ENCODE peak calls at places on chromosomes 1 and 21, in six cellular contexts. A is H9, C is IMR-90, T is H1, S is mesendoderm, H is neuronal stem cell. G is an unnamed sample.
A peak's percentile ranks its signal among the peaks of the same experiment; 100 is the strongest.

GRCh38 chr21:37475186-37475868 is 108.8 kb downstream of the DYRK1A start:
- DNase-seq in A (no peak), C (no peak), T (no peak), S (no peak), H (no peak), G (peak; percentile 33)

GRCh38 chr21:29506947-29507346 is 208.2 kb downstream of the BACH1 start:
- DNase-seq in A (no peak), C (peak; percentile 28), T (no peak), S (no peak), H (no peak), G (no peak)

GRCh38 chr1:205348559-205349477 is 7.9 kb downstream of the KLHDC8A start:
- DNase-seq in A (no peak), C (no peak), T (no peak), S (peak; percentile 81), H (no peak), G (no peak)

GRCh38 chr1:59561782-59562181 is 253.0 kb upstream of the HOOK1 start:
- DNase-seq in A (no peak), C (no peak), T (no peak), S (no peak), H (no peak), G (no peak)

GRCh38 chr21:19076031-19076430 is 672.4 kb upstream of the TMPRSS15 start:
- DNase-seq in A (peak; percentile 31), C (no peak), T (no peak), S (peak; percentile 44), H (no peak), G (no peak)

GRCh38 chr1:152053375-152053774 is 16.6 kb upstream of the S100A11 start:
- DNase-seq in A (no peak), C (no peak), T (no peak), S (no peak), H (no peak), G (no peak)

GRCh38 chr1:13583592-13583963 is at the start of gene PDPN:
- DNase-seq in A (peak; percentile 87), C (no peak), T (peak; percentile 39), S (peak; percentile 91), H (peak; percentile 69), G (peak; percentile 53)

GRCh38 chr1:110069302-110070281 is 880 bp downstream of the ALX3 start:
- DNase-seq in A (peak; percentile 47), C (no peak), T (no peak), S (no peak), H (no peak), G (peak; percentile 18)

GRCh38 chr1:168728452-168729404 is at the start of gene DPT:
- DNase-seq in A (no peak), C (peak; percentile 9), T (no peak), S (no peak), H (no peak), G (no peak)

GRCh38 chr1:39590546-39590945 is 14.0 kb upstream of the PABPC4 start:
- DNase-seq in A (no peak), C (peak; percentile 53), T (no peak), S (no peak), H (no peak), G (peak; percentile 39)

GRCh38 chr1:9121891-9122409 is 7.0 kb downstream of the GPR157 start:
- DNase-seq in A (no peak), C (no peak), T (no peak), S (no peak), H (no peak), G (no peak)

GRCh38 chr1:246267896-246268295 is 239.2 kb downstream of the SMYD3 start:
- DNase-seq in A (peak; percentile 30), C (no peak), T (no peak), S (peak; percentile 96), H (peak; percentile 23), G (peak; percentile 23)

GRCh38 chr1:38225745-38226144 is 179.2 kb upstream of the POU3F1 start:
- DNase-seq in A (no peak), C (no peak), T (no peak), S (peak; percentile 36), H (no peak), G (no peak)

GRCh38 chr1:17441265-17441992 is 2.0 kb upstream of the RCC2 start:
- DNase-seq in A (no peak), C (peak; percentile 64), T (no peak), S (peak; percentile 71), H (no peak), G (peak; percentile 38)

GRCh38 chr21:28427356-28428022 is 565.2 kb downstream of the LTN1 start:
- DNase-seq in A (no peak), C (peak; percentile 67), T (no peak), S (no peak), H (no peak), G (no peak)

GRCh38 chr1:42983253-42983652 is 24.6 kb upstream of the SLC2A1 start:
- DNase-seq in A (no peak), C (no peak), T (no peak), S (no peak), H (no peak), G (no peak)

GRCh38 chr1:220875233-220875632 is 4.0 kb upstream of the HLX start:
- DNase-seq in A (no peak), C (no peak), T (no peak), S (no peak), H (no peak), G (no peak)

GRCh38 chr1:239232921-239233320 is 153.4 kb upstream of the CHRM3 start:
- DNase-seq in A (no peak), C (no peak), T (no peak), S (peak; percentile 73), H (no peak), G (no peak)

GRCh38 chr1:233442392-233442791 is 114.9 kb downstream of the MAP3K21 start:
- DNase-seq in A (no peak), C (no peak), T (no peak), S (no peak), H (no peak), G (no peak)

GRCh38 chr1:233441981-233442380 is 114.5 kb downstream of the MAP3K21 start:
- DNase-seq in A (no peak), C (no peak), T (no peak), S (no peak), H (no peak), G (no peak)

GRCh38 chr1:233440952-233441401 is 113.5 kb downstream of the MAP3K21 start:
- DNase-seq in A (peak; percentile 72), C (peak; percentile 28), T (peak; percentile 51), S (peak; percentile 92), H (peak; percentile 57), G (peak; percentile 48)

GRCh38 chr1:233443040-233443439 is 115.5 kb downstream of the MAP3K21 start:
- DNase-seq in A (no peak), C (no peak), T (no peak), S (no peak), H (no peak), G (no peak)

DNA sequence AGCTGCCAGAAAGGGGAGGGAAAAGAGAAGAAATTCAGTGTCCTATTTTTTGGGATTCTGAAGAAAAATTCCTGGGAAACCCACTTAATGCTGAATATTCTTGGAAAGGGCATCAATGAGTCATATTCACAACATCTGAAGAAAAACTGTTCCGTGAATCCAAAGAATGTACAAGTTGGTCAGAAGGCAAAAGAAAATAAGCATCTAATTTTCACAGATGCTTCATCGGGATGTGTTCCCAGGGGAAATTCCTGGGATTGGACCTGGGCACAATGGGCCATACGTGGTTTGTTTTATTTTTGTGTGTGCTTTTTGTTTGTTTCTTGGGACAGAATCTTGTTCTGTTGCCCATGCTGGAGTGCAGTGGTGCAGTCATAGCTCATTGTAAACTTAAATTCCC is 112.2 kb downstream of the MAP3K21 start:
- DNase-seq in A (no peak), C (no peak), T (no peak), S (no peak), H (no peak), G (no peak)
- H3K4ac ChIP-seq in A (no peak overlapping the region), C (no peak overlapping the region), T (no peak overlapping the region), S (no peak overlapping the region), H (no peak overlapping the region), G (no peak overlapping the region)

GRCh38 chr1:167263344-167263743 is 42.7 kb downstream of the POU2F1 start:
- DNase-seq in A (no peak), C (no peak), T (no peak), S (no peak), H (no peak), G (no peak)
- H2BK15ac ChIP-seq in A (no peak overlapping the region), C (no peak overlapping the region), T (no peak overlapping the region), S (no peak overlapping the region), H (no peak overlapping the region), G (no peak overlapping the region)

DNA sequence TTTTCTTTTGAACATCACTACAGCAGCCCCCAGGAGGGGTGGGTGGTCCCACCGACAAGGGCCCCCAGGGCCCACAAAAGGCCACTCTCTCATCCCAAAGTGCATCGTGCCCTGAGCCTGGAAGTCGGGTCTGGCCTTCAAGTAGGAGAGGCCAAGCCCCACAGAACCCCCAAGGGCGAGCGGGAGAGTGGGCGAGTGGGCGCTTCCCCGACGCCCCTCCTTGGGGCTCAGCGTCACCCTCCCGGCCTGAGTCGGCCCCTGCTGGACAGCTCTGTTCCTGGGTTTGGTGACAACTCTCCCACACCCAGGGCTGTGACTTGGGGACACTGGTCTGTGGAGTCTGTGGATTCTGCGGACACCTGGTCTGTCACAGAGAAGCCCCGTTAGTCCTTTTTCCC is 42.2 kb upstream of the COL18A1 start:
- DNase-seq in A (no peak), C (no peak), T (no peak), S (no peak), H (no peak), G (no peak)
- H3K4ac ChIP-seq in A (no peak overlapping the region), C (peak overlapping the region; percentile 99), T (no peak overlapping the region), S (peak overlapping the region; percentile 41), H (no peak overlapping the region), G (peak overlapping the region; percentile 88)

DNA sequence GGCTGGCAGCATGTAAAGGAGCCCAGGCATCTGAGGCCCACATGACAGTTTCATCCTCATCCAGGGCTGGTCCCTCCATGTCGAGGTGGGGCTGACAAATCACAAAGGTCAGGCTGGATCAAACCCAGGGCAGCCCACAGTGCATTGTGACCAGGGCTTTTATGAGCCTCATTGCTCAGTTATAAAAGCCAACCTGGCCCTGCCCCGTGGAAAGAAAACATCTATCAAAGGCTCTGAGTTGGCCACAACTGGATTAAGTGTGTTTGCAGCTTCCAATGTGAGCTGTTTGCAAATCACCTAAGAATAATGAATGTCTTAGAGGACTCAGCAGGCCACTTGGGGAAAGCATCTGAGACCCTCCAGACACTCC is 45.4 kb downstream of the GRHL3 start:
- DNase-seq in A (no peak), C (no peak), T (no peak), S (no peak), H (peak; percentile 47), G (no peak)
- H2BK15ac ChIP-seq in A (no peak overlapping the region), C (peak overlapping the region; percentile 4), T (peak overlapping the region; percentile 72), S (no peak overlapping the region), H (no peak overlapping the region), G (no peak overlapping the region)